ENCODE peak calls at places on chromosome 1, in five cellular contexts. A is suprapubic skin, O is sigmoid colon, K is A549, N is esophagus muscularis mucosa. V is an unnamed sample.

GRCh38 chr1:176241385-176242015 is 34.4 kb upstream of the COP1 start:
- DNase-seq in A (no peak), O (no peak), K (peak; percentile 18), N (no peak), V (no peak)

GRCh38 chr1:106080608-106081325 is 975.7 kb upstream of the PRMT6 start:
- DNase-seq in A (no peak), O (no peak), K (no peak), N (no peak), V (no peak)

GRCh38 chr1:6785318-6785712 is at the start of gene CAMTA1:
- DNase-seq in A (no peak), O (no peak), K (no peak), N (no peak), V (peak; percentile 99)

GRCh38 chr1:46472503-46473181 is 17.0 kb upstream of the DMBX1 start:
- DNase-seq in A (no peak), O (no peak), K (no peak), N (no peak), V (no peak)

GRCh38 chr1:24778141-24778540 is 32.9 kb downstream of the CLIC4 start:
- DNase-seq in A (no peak), O (no peak), K (no peak), N (no peak), V (no peak)

GRCh38 chr1:48469616-48470500 is 2.1 kb downstream of the SPATA6 start:
- DNase-seq in A (no peak), O (peak; percentile 80), K (no peak), N (no peak), V (peak; percentile 76)

GRCh38 chr1:31762726-31763670 is 1.1 kb downstream of the ADGRB2 start:
- DNase-seq in A (no peak), O (peak; percentile 81), K (peak; percentile 76), N (no peak), V (peak; percentile 63)

GRCh38 chr1:35598895-35599294 is 25.8 kb downstream of the TFAP2E start:
- DNase-seq in A (no peak), O (no peak), K (no peak), N (no peak), V (no peak)

GRCh38 chr1:56295949-56296929 is 283.1 kb downstream of the PLPP3 start:
- DNase-seq in A (no peak), O (no peak), K (no peak), N (no peak), V (no peak)

GRCh38 chr1:101240041-101240430 is 3.2 kb downstream of the S1PR1 start:
- DNase-seq in A (no peak), O (peak; percentile 54), K (no peak), N (no peak), V (no peak)

GRCh38 chr1:115179397-115179835 is 90.1 kb upstream of the TSPAN2 start:
- DNase-seq in A (no peak), O (no peak), K (peak; percentile 67), N (peak; percentile 74), V (no peak)

GRCh38 chr1:21028520-21029145 is 148.1 kb downstream of the EIF4G3 start:
- DNase-seq in A (no peak), O (no peak), K (no peak), N (no peak), V (peak; percentile 4)

GRCh38 chr1:15418811-15419515 is 9.3 kb downstream of the EFHD2 start:
- DNase-seq in A (no peak), O (no peak), K (no peak), N (no peak), V (no peak)

GRCh38 chr1:242005866-242006565 is 7.1 kb upstream of the MAP1LC3C start:
- DNase-seq in A (no peak), O (no peak), K (no peak), N (no peak), V (no peak)

GRCh38 chr1:45723248-45723930 is 27.1 kb downstream of the IPP start:
- DNase-seq in A (no peak), O (no peak), K (no peak), N (no peak), V (no peak)

GRCh38 chr1:240611228-240611618 is 732 bp downstream of the GREM2 start:
- DNase-seq in A (no peak), O (no peak), K (no peak), N (no peak), V (no peak)

GRCh38 chr1:112794654-112795239 is 79.6 kb upstream of the PPM1J start:
- DNase-seq in A (no peak), O (no peak), K (no peak), N (no peak), V (no peak)

GRCh38 chr1:34529935-34530859 is 224.7 kb upstream of the GJB5 start:
- DNase-seq in A (no peak), O (no peak), K (no peak), N (no peak), V (no peak)

GRCh38 chr1:233668725-233669294 is 54.9 kb downstream of the KCNK1 start:
- DNase-seq in A (no peak), O (no peak), K (peak; percentile 85), N (no peak), V (no peak)

GRCh38 chr1:46582972-46583371 is 21.1 kb downstream of the MKNK1 start:
- DNase-seq in A (no peak), O (no peak), K (no peak), N (no peak), V (peak; percentile 57)

GRCh38 chr1:160708821-160709220 is 2.8 kb downstream of the CD48 start:
- DNase-seq in A (no peak), O (no peak), K (no peak), N (no peak), V (no peak)

GRCh38 chr1:195763146-195763906 is 844.9 kb downstream of the KCNT2 start:
- DNase-seq in A (no peak), O (no peak), K (no peak), N (no peak), V (peak; percentile 60)

GRCh38 chr1:35364732-35365131 is 96.2 kb downstream of the ZMYM4 start:
- DNase-seq in A (no peak), O (no peak), K (no peak), N (no peak), V (no peak)

DNA sequence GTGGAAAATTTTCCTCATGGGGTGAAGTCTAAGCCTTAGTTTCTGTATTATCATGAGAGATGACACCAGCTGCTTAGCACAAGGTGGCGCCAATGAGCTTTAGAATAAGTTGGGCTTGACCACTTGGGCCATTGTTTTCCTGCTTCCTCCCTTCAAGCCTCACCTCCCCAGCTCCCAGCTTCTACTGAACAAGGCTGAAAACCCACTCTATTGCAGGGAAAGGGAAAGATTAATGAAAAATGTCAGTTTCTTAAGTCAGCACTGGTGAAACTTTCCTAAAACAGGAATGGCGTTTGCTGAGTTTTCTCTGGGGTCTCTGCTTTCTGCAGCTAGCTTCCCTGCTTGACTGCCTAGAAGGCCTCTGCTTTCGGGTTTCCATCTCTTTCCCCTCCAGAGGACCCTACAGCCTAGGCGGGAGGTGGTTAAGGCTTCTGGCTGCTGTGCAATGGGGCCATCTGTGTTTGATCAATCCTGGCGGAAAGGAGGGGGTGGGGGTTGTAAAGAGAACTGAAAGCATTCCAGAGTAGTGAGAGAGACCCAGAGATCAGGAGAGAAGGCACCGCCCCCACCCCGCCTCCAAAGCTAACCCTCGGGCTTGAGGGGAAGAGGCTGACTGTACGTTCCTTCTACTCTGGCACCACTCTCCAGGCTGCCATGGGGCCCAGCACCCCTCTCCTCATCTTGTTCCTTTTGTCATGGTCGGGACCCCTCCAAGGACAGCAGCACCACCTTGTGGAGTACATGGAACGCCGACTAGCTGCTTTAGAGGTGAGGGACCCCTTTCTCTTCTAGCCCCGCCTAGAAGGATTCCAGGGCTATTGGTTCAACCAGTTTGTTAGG is at the start of gene OLFML3:
- DNase-seq in A (peak; percentile 91), O (peak; percentile 96), K (peak; percentile 37), N (peak; percentile 97), V (no peak)
- H3K4me1 ChIP-seq in A (peaks cover 53% of the 10 kb centered on the region), O (peaks cover 86% of the 10 kb centered on the region), K (peaks cover 18% of the 10 kb centered on the region), N (peaks cover 43% of the 10 kb centered on the region), V (peaks cover 54% of the 10 kb centered on the region)

DNA sequence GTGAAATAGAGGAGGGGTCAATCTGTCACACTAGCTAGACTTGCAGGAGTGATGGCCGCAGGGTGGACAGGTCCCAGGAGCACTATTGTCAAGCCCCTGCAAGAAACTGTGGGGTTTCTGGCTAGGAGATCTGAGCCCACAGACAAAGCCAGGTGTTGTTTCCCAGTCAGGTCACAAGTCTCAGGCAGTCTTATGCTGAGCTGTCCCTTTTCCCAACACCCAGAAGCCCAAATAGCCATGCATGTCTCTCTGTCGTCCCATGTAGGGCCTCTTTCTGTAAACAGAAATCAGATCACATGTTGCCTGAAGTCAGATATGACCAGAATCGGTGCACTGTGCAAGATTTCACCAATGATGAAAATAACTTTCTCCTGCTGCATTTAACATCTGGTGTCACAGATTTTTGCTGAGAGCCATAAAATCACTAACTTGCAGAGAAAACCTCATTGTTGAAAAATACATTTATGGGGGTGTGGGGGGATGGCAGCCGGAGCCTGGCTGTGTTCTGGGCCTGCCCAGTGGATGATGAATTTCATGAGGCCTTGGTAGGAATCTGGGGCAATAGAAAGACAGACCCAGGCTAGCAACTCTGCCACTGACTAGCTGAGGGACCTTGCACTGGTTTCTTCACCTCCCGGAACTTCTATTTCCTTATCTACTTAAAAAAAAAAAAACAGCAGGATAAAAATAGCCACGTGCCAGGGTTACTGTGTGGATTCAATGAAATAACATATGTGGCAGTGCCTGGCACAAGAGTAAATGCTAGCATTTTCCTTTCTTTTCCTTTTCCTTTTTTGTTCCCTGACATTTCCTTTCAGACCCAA is 158.9 kb upstream of the NFIA start:
- DNase-seq in A (no peak), O (no peak), K (no peak), N (no peak), V (no peak)
- TF ChIP-seq EP300 in A (no peak), O (no peak), K (no peak), N (no peak), V (no peak)

DNA sequence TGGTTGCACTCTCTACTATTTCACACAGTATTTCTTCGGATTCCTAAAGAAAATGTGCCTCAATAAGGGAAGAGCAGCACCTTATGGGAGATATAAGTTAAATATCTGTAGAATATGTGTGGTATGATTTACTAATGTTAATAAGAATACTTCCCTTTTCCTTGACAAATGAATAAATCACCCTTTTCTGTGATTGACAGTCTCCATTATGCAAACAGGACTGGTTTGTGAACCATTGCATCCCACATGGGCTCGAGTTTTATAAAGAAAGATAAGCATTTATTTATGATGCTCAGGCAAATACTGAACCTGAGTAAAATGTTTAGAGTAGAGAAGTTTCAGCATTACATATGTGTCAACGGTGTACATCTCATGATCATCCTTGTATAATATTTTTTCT is 587.7 kb upstream of the BRINP3 start:
- DNase-seq in A (no peak), O (no peak), K (no peak), N (no peak), V (no peak)
- H3K4me1 ChIP-seq in A (no peaks in the 10 kb centered on the region), O (no peaks in the 10 kb centered on the region), K (no peaks in the 10 kb centered on the region), N (no peaks in the 10 kb centered on the region), V (no peaks in the 10 kb centered on the region)

GRCh38 chr1:182195733-182196132 is 134.2 kb upstream of the ZNF648 start:
- DNase-seq in A (no peak), O (no peak), K (no peak), N (no peak), V (no peak)

GRCh38 chr1:182196897-182197546 is 135.5 kb upstream of the ZNF648 start:
- DNase-seq in A (no peak), O (peak; percentile 72), K (no peak), N (no peak), V (no peak)

GRCh38 chr1:182200025-182200814 is 138.7 kb upstream of the ZNF648 start:
- DNase-seq in A (no peak), O (no peak), K (no peak), N (no peak), V (no peak)

GRCh38 chr1:182198006-182198605 is 136.6 kb upstream of the ZNF648 start:
- DNase-seq in A (no peak), O (no peak), K (no peak), N (no peak), V (no peak)

DNA sequence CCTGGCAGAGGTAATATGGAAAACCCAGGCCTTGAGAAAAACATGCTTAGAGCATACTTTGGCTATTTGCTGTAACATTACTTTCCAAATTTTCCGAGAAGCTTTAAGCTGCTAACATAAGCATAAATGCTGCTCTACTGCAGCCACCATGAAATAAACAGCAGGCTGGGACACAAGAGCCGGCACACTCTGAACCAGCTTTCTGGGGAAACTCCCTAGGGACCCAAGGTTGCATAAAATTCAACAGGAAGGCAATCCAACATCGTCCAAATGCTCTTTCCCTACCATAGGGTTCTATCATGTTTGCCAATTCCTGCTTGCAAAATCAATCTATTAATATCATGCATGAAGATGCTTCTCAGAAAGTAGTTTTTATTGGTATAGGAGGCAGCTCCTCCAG is 136.0 kb upstream of the ZNF648 start:
- DNase-seq in A (no peak), O (peak; percentile 85), K (no peak), N (no peak), V (no peak)
- TF ChIP-seq EP300 in A (peak; percentile 25), O (peak; percentile 12), K (no peak), N (no peak), V (no peak)

V was measured in upper lobe of left lung.